ENCODE peak calls at places on chromosomes 16 and 17, in seven cellular contexts. M, D, T, V, Y, K and B are unnamed samples.

GRCh38 chr17:27630607-27631408 is at the start of gene LGALS9:
- DNase-seq in M (no peak), D (no peak), T (no peak), V (no peak), Y (no peak), K (peak), B (peak)

GRCh38 chr17:12977008-12977751 is 40.6 kb downstream of the ELAC2 start:
- DNase-seq in M (no peak), D (peak), T (no peak), V (no peak), Y (no peak), K (no peak), B (no peak)

GRCh38 chr17:158379-158778 is 21.0 kb downstream of the SCGB1C2 start:
- DNase-seq in M (no peak), D (no peak), T (no peak), V (no peak), Y (no peak), K (no peak), B (no peak)

GRCh38 chr16:50857881-50858280 is 116.0 kb downstream of the CYLD start:
- DNase-seq in M (no peak), D (no peak), T (no peak), V (no peak), Y (no peak), K (no peak), B (no peak)

GRCh38 chr17:77461277-77462057 is 320.7 kb downstream of the SEC14L1 start:
- DNase-seq in M (no peak), D (no peak), T (no peak), V (no peak), Y (no peak), K (no peak), B (no peak)

GRCh38 chr17:41308251-41308917 is 725 bp downstream of the KRTAP16-1 start:
- DNase-seq in M (no peak), D (no peak), T (no peak), V (no peak), Y (peak), K (peak), B (peak)

GRCh38 chr16:48386559-48387312 is 1.5 kb upstream of the SIAH1 start:
- DNase-seq in M (no peak), D (no peak), T (peak), V (no peak), Y (no peak), K (no peak), B (no peak)

GRCh38 chr17:79747508-79748295 is 17.0 kb downstream of the ENPP7 start:
- DNase-seq in M (no peak), D (peak), T (no peak), V (no peak), Y (peak), K (no peak), B (no peak)